ENCODE peak calls at places on chromosomes 3 and 15, in six cellular contexts. I is HFF-Myc, O is fibroblast of the aortic adventitia, F is GM10248, G is WTC11, J is BE2C. A is an unnamed sample.

GRCh38 chr3:131948806-131949205 is 86.0 kb downstream of the CPNE4 start:
- DNase-seq in I (no peak), O (no peak), F (no peak), G (no peak), J (no peak), A (no peak)

GRCh38 chr15:94523873-94524272 is 292.5 kb downstream of the MCTP2 start:
- DNase-seq in I (no peak), O (no peak), F (no peak), G (peak), J (no peak), A (no peak)

GRCh38 chr15:70031680-70032079 is 66.0 kb downstream of the TLE3 start:
- DNase-seq in I (no peak), O (no peak), F (no peak), G (no peak), J (no peak), A (no peak)

GRCh38 chr3:176663819-176664218 is 533.5 kb downstream of the TBL1XR1 start:
- DNase-seq in I (peak), O (peak), F (no peak), G (no peak), J (peak), A (peak)

GRCh38 chr3:146300756-146301155 is 49.9 kb upstream of the PLSCR4 start:
- DNase-seq in I (no peak), O (no peak), F (no peak), G (no peak), J (no peak), A (no peak)

GRCh38 chr15:44084728-44085127 is 110.3 kb downstream of the FRMD5 start:
- DNase-seq in I (no peak), O (no peak), F (no peak), G (no peak), J (no peak), A (no peak)

GRCh38 chr15:27512281-27513001 is 541.5 kb downstream of the GABRG3 start:
- DNase-seq in I (no peak), O (no peak), F (no peak), G (no peak), J (no peak), A (no peak)

GRCh38 chr15:26632500-26632899 is 140.4 kb downstream of the GABRB3 start:
- DNase-seq in I (no peak), O (no peak), F (no peak), G (no peak), J (no peak), A (no peak)

GRCh38 chr3:101311676-101312075 is 8.7 kb downstream of the IMPG2 start:
- DNase-seq in I (no peak), O (peak), F (no peak), G (no peak), J (no peak), A (no peak)

GRCh38 chr15:98703291-98703690 is 55.0 kb downstream of the IGF1R start:
- DNase-seq in I (no peak), O (no peak), F (no peak), G (no peak), J (no peak), A (no peak)

GRCh38 chr3:121834079-121834730 is 655 bp downstream of the IQCB1 start:
- DNase-seq in I (no peak), O (no peak), F (peak), G (no peak), J (no peak), A (no peak)

GRCh38 chr3:111907151-111907550 is 48.1 kb downstream of the PHLDB2 start:
- DNase-seq in I (no peak), O (no peak), F (no peak), G (no peak), J (no peak), A (no peak)

GRCh38 chr15:45185903-45186770 is 1.6 kb downstream of the SHF start:
- DNase-seq in I (no peak), O (no peak), F (no peak), G (no peak), J (no peak), A (peak)

GRCh38 chr15:80870893-80871292 is 91.7 kb downstream of the CEMIP start:
- DNase-seq in I (peak), O (peak), F (no peak), G (no peak), J (no peak), A (no peak)

GRCh38 chr3:169104972-169105371 is 558.5 kb downstream of the MECOM start:
- DNase-seq in I (no peak), O (peak), F (no peak), G (no peak), J (no peak), A (no peak)

GRCh38 chr15:85973584-85974347 is 105.9 kb upstream of the AGBL1 start:
- DNase-seq in I (no peak), O (no peak), F (no peak), G (peak), J (no peak), A (no peak)

GRCh38 chr3:30626443-30627181 is 20.2 kb downstream of the TGFBR2 start:
- DNase-seq in I (no peak), O (peak), F (no peak), G (no peak), J (peak), A (peak)

GRCh38 chr3:8618950-8619349 is 25.6 kb downstream of the SSUH2 start:
- DNase-seq in I (no peak), O (no peak), F (no peak), G (no peak), J (no peak), A (no peak)

GRCh38 chr3:97863025-97863424 is 41.2 kb downstream of the CRYBG3 start:
- DNase-seq in I (no peak), O (peak), F (no peak), G (no peak), J (no peak), A (peak)

GRCh38 chr3:116384717-116385116 is 60.6 kb downstream of the LSAMP start:
- DNase-seq in I (no peak), O (no peak), F (no peak), G (no peak), J (no peak), A (no peak)

GRCh38 chr15:76235186-76235826 is 76.0 kb downstream of the ETFA start:
- DNase-seq in I (peak), O (peak), F (peak), G (no peak), J (no peak), A (peak)
- TF ChIP-seq CTCF in I (peak), O (peak), F (peak), G (no peak), J (peak), A (peak)

DNA sequence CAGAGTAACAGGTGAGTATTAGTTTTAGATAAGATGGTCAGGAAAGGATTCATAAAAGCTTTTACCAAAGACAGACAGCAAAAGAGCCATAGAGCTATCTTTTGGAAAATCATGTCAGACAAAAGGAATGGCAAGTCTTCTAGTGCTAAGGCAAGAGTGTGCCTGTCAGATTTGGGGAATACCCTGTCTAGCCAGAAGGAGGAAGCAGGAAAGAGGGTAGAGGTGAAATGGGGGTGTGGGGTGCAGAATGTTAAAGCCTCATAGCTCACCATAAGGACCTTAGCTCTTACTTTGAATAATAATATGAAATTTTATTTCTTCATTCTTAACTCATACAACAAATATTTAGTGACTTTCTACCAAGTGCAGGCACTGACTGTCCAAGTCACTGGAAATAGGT is 512.1 kb upstream of the ROBO2 start:
- DNase-seq in I (no peak), O (no peak), F (no peak), G (no peak), J (no peak), A (no peak)
- TF ChIP-seq CTCF in I (no peak), O (no peak), F (no peak), G (no peak), J (no peak), A (no peak)

DNA sequence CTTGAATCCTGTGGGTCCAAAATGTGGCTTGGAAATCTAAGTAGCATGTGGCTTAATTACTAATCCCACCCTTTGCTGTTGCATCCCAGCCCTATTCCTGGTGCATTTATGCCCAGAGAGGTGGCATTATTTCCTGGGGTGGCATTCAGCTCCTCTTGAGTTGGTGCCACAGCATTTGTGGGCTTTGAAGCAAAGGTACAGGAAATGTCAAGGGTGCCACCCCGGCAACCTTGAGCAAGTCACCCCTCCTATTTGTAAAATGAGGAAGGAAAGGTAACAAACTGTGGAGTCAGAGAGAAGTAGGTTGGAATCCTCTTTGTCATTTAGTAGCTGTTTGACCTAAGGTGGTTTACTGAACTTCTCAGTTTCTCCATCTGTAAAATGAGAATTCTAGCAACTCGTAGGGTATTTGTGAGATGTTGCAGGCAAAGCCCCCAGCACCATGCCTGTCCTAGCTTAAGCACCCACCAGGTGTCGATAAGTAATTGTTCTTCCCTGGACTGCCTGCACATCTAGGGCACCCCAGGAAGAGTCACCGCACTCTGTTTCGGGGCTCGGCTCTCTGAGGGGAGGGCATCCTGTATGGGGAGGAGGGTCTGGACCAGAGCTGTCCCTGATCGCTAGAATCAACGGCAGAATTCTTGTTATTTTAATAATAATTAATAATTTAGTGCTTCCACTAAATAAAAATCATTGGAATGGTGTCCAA is 17.1 kb downstream of the ISG20 start:
- DNase-seq in I (no peak), O (no peak), F (no peak), G (no peak), J (no peak), A (no peak)
- TF ChIP-seq CTCF in I (no peak), O (no peak), F (no peak), G (no peak), J (no peak), A (peak)

GRCh38 chr15:100133001-100133400 is 208.8 kb downstream of the ADAMTS17 start:
- DNase-seq in I (no peak), O (no peak), F (no peak), G (peak), J (no peak), A (no peak)

GRCh38 chr15:100132309-100132708 is 209.5 kb downstream of the ADAMTS17 start:
- DNase-seq in I (no peak), O (no peak), F (no peak), G (no peak), J (no peak), A (no peak)

GRCh38 chr15:100129677-100130076 is 212.1 kb downstream of the ADAMTS17 start:
- DNase-seq in I (no peak), O (no peak), F (no peak), G (no peak), J (no peak), A (no peak)

GRCh38 chr15:100133981-100134711 is 207.6 kb downstream of the ADAMTS17 start:
- DNase-seq in I (no peak), O (no peak), F (no peak), G (no peak), J (no peak), A (no peak)

GRCh38 chr15:100131321-100132224 is 210.2 kb downstream of the ADAMTS17 start:
- DNase-seq in I (no peak), O (no peak), F (peak), G (peak), J (no peak), A (no peak)
- TF ChIP-seq CTCF in I (no peak), O (no peak), F (no peak), G (no peak), J (no peak), A (no peak)

DNA sequence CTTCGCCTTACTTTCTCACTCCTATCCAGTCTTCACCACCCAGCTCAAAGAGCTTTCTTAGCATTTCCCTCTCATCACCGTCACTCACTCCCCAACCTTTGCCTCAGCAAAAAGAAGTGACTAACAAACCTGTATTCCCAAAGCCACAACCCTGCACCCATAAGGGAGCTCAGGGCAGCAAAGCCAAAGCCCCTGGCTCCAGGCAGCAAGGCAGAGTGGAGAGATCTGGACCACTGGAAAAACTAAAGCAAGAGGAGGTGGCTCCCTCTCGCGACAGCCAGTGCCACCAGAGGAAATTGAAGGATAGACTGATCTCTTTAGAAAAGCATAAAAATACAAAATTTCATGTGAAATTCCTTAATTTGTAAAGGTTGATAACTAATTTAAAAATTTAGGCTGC is 25.1 kb upstream of the CDCP1 start:
- DNase-seq in I (no peak), O (no peak), F (no peak), G (no peak), J (no peak), A (no peak)
- TF ChIP-seq CTCF in I (no peak), O (no peak), F (no peak), G (no peak), J (no peak), A (no peak)